ENCODE peak calls at places on chromosomes 5 and 9, in six cellular contexts. L is heart left ventricle, N is Peyer's patch, F is IMR-90, R is esophagus squamous epithelium, W is ovary. K is an unnamed sample.

GRCh38 chr5:73488806-73489205 is 9.4 kb upstream of the BTF3 start:
- DNase-seq in N (no peak), F (no peak), W (no peak), L (no peak), R (no peak), K (peak)

GRCh38 chr5:179822444-179822990 is 1.8 kb downstream of the SQSTM1 start:
- DNase-seq in N (no peak), F (no peak), R (no peak), W (peak), L (peak), K (no peak)

GRCh38 chr5:1648806-1649205 is 125.0 kb upstream of the LPCAT1 start:
- DNase-seq in R (no peak), W (no peak), L (no peak), F (no peak), N (no peak), K (no peak)

GRCh38 chr5:172806897-172807672 is 27.0 kb upstream of the ERGIC1 start:
- DNase-seq in F (peak), L (peak), W (peak), R (peak), N (peak), K (peak)

GRCh38 chr5:143051244-143052058 is 281.3 kb downstream of the ARHGAP26 start:
- DNase-seq in R (no peak), F (peak), W (no peak), L (peak), N (no peak), K (no peak)

GRCh38 chr5:159855476-159856157 is 60.7 kb upstream of the ADRA1B start:
- DNase-seq in F (peak), R (no peak), L (peak), W (no peak), N (no peak), K (no peak)

GRCh38 chr5:119353686-119354366 is 2.0 kb upstream of the TNFAIP8 start:
- DNase-seq in W (no peak), F (no peak), N (peak), R (no peak), L (no peak), K (no peak)

GRCh38 chr9:87677776-87678587 is 47.9 kb upstream of the CTSL start:
- DNase-seq in W (no peak), R (no peak), N (no peak), L (no peak), F (no peak), K (no peak)

GRCh38 chr9:120692901-120693573 is 21.2 kb downstream of the MEGF9 start:
- DNase-seq in F (peak), W (no peak), L (no peak), R (no peak), N (no peak), K (no peak)

GRCh38 chr9:133822439-133823065 is 84.4 kb upstream of the SARDH start:
- DNase-seq in R (no peak), W (no peak), N (peak), L (no peak), F (no peak), K (no peak)

GRCh38 chr5:145587308-145588071 is 247.7 kb downstream of the PRELID2 start:
- DNase-seq in F (peak), N (no peak), W (no peak), R (no peak), L (no peak), K (no peak)

GRCh38 chr5:37723147-37723961 is 116.5 kb downstream of the GDNF start:
- DNase-seq in W (no peak), R (no peak), N (no peak), L (no peak), F (no peak), K (peak)

GRCh38 chr5:120452471-120452870 is 11.6 kb upstream of the PRR16 start:
- DNase-seq in R (no peak), F (peak), N (no peak), L (no peak), W (no peak), K (no peak)

GRCh38 chr5:147388171-147388977 is 121.5 kb downstream of the DPYSL3 start:
- DNase-seq in L (no peak), W (no peak), N (no peak), R (no peak), F (no peak), K (no peak)

GRCh38 chr9:133301253-133302230 is 26.5 kb upstream of the ABO start:
- DNase-seq in W (no peak), N (no peak), F (no peak), L (no peak), R (no peak), K (no peak)

GRCh38 chr5:166509085-166509484 is 1782.4 kb upstream of the WWC1 start:
- DNase-seq in L (no peak), F (no peak), W (no peak), R (no peak), N (no peak), K (no peak)

GRCh38 chr5:162283611-162284010 is 216.0 kb downstream of the GABRG2 start:
- DNase-seq in L (no peak), R (no peak), W (no peak), N (no peak), F (no peak), K (no peak)

GRCh38 chr5:176594554-176594953 is 15.4 kb downstream of the GPRIN1 start:
- DNase-seq in W (no peak), N (no peak), L (no peak), R (no peak), F (no peak), K (no peak)
- TF ChIP-seq POLR2A in W (no peak), N (no peak), L (no peak), R (no peak), F (no peak), K (no peak)

DNA sequence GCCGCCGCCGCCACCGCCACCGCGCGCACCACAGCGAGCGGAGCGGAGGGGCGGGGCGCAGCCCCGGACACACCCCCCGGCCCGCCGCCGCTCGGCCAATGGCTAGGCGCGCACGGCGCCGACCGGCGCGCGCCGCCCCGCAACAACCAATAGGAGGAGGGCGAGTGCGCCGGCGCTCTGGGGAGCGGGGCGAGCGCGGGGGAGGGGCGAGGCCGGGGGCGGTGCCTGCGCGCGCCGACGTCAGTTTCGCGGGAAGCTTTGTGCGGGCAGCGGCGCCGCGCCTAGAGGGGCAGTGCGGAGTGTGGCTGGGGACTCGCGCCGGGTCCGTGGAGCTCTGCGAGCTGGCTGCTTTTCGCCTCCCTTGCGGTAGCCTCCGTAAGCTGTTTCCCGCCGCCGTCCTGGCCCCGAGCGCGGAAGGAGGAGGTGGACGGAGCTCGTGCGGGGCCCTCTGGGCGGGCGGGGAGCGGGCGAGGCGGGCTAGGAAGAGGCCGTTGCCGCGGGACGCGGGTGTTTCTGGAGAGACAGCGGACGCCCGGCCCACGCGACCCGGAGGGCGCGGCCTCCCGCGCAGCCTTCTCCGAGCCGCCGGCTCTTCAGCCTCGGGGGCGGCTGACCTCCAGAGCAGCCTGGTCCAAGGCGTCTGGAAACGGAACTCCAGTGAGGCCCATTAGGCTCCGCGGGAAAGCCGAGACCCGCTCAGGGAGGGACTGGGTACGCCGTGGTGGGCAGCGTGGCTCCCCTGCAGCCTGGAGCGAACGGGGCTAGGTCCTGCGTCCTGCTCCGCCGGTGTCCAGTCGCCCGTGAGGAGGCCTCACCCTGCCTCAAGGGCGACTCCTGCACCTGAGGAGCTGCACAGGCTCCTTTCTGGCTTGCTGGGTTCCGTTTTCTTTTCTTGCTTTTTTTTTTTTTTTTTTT is at the start of gene ZMYND19:
- DNase-seq in W (peak), N (peak), F (peak), R (peak), L (peak), K (peak)
- TF ChIP-seq POLR2A in W (no peak), N (peak), F (peak), R (peak), L (no peak), K (peak)

GRCh38 chr5:77355751-77356150 is 136.4 kb downstream of the WDR41 start:
- DNase-seq in W (no peak), L (no peak), R (no peak), N (no peak), F (no peak), K (no peak)

GRCh38 chr5:77355074-77355473 is 137.0 kb downstream of the WDR41 start:
- DNase-seq in N (no peak), L (no peak), W (no peak), F (no peak), R (no peak), K (no peak)

GRCh38 chr5:77354454-77354853 is 137.7 kb downstream of the WDR41 start:
- DNase-seq in N (no peak), L (no peak), W (no peak), R (no peak), F (no peak), K (no peak)

GRCh38 chr5:77356740-77357139 is 135.4 kb downstream of the WDR41 start:
- DNase-seq in N (no peak), F (peak), L (no peak), R (no peak), W (no peak), K (no peak)

GRCh38 chr5:77353251-77353650 is 138.9 kb downstream of the WDR41 start:
- DNase-seq in F (no peak), R (no peak), N (no peak), L (no peak), W (no peak), K (no peak)
- TF ChIP-seq POLR2A in F (no peak), R (no peak), N (no peak), L (no peak), W (no peak), K (no peak)

DNA sequence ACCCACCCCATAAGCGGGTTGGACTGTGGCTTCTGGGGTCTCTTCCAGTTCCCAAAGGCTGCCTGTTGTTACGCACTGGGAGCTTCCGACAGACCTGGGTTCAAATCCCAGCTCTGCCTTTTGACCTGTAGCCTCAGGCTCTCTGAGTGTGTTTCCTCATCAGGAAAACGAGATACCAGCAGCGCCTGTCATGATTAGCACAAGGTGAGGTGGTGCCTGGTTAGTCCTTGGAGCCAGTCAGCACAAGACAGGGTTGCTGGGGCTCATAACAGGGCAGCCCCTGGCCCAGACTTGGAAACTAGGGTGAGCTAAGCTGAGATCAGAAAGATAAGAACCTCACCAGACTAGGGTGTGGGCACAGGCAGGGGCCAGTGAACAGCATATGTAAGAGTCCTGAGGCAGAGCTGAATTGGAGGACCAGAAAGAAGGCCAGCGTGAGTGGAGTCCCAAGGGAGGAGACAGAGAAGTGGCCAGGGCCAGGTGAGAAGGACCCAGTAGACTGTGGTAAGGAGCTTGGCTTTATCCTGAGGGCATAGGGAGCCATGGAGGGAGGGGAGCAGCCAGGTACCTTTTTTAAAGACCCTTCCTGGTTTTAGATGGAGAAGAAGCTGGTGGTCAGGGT is 42.7 kb upstream of the FUBP3 start:
- DNase-seq in W (no peak), L (no peak), R (no peak), N (no peak), F (no peak), K (peak)
- TF ChIP-seq POLR2A in W (no peak), L (no peak), R (no peak), N (no peak), F (no peak), K (no peak)

DNA sequence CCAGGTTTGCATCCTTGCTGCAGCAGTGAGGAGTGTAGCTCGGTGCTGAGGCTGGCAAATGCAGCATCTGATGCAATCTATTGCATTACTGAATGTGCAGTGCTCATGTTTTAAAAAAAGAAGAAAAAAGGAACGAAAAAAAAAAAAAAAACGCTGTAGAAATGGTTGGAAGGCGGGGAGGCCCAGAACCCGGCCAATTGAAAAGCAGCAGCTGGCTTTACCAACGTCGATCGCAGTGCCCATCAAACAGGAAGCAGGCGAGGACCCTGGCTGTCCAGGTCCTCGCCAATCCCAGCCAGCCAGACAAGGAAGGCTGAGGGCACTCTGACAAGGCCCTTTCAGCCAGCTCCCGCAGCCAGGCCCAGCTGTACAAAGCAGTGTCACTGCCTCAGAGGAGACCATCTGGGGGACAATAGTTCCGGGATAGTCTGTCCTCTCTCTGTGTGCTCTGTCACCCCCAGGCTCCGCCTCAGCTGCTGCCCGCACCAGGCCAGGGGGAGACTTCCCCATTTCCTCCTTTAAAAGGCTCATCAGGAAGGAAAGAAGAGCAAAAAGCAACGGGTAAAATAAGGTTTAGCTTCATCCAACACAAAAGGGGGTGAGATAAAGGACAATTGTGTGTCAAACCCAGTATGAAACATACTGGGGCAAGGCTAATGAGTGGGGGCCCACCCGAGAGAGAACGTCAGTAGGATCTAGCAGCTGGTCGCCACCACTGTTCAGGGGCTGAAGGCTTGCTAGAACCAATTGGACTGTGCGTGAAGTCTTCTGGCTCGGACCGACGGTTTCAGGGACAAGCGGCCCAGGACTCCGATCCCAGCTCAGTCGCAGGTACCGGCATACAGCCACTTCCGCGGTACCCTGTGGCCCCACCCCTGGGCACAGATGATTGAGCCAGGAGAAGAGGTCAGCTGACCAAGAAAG is 21.6 kb upstream of the CPEB4 start:
- DNase-seq in L (peak), R (no peak), W (no peak), F (no peak), N (no peak), K (peak)
- TF ChIP-seq POLR2A in L (no peak), R (no peak), W (no peak), F (no peak), N (no peak), K (no peak)

GRCh38 chr9:125477089-125477544 is 215.5 kb downstream of the GAPVD1 start:
- DNase-seq in N (no peak), W (no peak), R (no peak), L (no peak), F (no peak), K (peak)

GRCh38 chr9:125472926-125473701 is 211.5 kb downstream of the GAPVD1 start:
- DNase-seq in R (no peak), W (peak), N (no peak), F (peak), L (peak), K (no peak)

GRCh38 chr9:125472562-125472925 is 210.9 kb downstream of the GAPVD1 start:
- DNase-seq in R (no peak), L (no peak), N (no peak), W (no peak), F (no peak), K (no peak)

GRCh38 chr9:125476645-125477044 is 215.0 kb downstream of the GAPVD1 start:
- DNase-seq in R (no peak), N (no peak), L (no peak), W (no peak), F (no peak), K (peak)

DNA sequence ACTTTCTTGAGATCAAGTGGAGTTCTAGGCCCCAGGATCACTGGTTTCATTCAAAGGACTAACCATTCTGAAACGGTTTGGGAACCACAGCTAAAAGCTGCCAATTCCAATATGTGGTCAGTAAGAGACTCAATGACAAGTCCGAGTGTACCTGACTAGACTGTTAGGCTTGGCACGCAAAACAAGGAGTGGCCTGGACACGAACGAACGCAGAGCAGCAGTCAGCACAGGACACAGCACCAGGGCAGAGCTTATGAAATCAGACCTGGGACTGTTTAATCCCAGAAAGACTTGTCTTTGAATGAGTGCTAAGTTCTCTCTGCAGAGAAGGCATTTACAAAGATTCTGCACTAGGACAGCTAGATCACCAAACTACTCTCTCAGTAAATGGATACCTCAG is 213.8 kb downstream of the GAPVD1 start:
- DNase-seq in W (no peak), R (no peak), L (peak), N (no peak), F (no peak), K (no peak)
- TF ChIP-seq POLR2A in W (no peak), R (no peak), L (no peak), N (no peak), F (no peak), K (no peak)

GRCh38 chr9:128155736-128156500 is 4.1 kb upstream of the BBLN start:
- DNase-seq in N (no peak), F (no peak), L (peak), R (no peak), W (no peak), K (no peak)
- TF ChIP-seq POLR2A in N (no peak), F (no peak), L (no peak), R (no peak), W (no peak), K (no peak)

GRCh38 chr9:6758418-6759113 is 793 bp downstream of the KDM4C start:
- DNase-seq in R (no peak), N (peak), F (peak), L (peak), W (peak), K (peak)
- TF ChIP-seq POLR2A in R (peak), N (peak), F (peak), L (no peak), W (no peak), K (no peak)

GRCh38 chr9:131237931-131238401 is 38.3 kb downstream of the FAM78A start:
- DNase-seq in R (no peak), F (peak), L (peak), W (peak), N (peak), K (peak)
- TF ChIP-seq POLR2A in R (no peak), F (no peak), L (no peak), W (no peak), N (no peak), K (peak)